ENCODE peak calls at places on chromosomes 2 and 18, in nine cellular contexts. B is HT-29; J is Calu3; C is testis; Y is astrocyte of the cerebellum; X is stimulated activated CD4-positive, alpha-beta T cell treated with anti-CD3 and anti-CD28 coated beads, Interleukin-12 subunit alpha, Interleukin-12 subunit beta, amount 100 ng/mL, for 48 hours; A is activated CD4-positive, alpha-beta T cell treated with anti-CD3 and anti-CD28 coated beads, Interleukin-2, amount 50 U/mL, for 48 hours; N is Right ventricle myocardium superior; Q is OCI-M1. U is an unnamed sample.

GRCh38 chr2:28296904-28297303 is 95.8 kb upstream of the FOSL2 start:
- DNase-seq in X (no peak), Y (no peak), Q (no peak), C (no peak), A (no peak), B (peak), N (no peak), J (no peak), U (no peak)

GRCh38 chr2:30221531-30221930 is 9.8 kb upstream of the LBH start:
- DNase-seq in A (no peak), X (no peak), B (no peak), Q (no peak), C (no peak), Y (no peak), J (no peak), N (no peak), U (no peak)

GRCh38 chr2:18959952-18960717 is 370.8 kb upstream of the NT5C1B start:
- DNase-seq in N (no peak), X (no peak), J (no peak), B (no peak), A (no peak), Y (no peak), Q (no peak), C (no peak), U (no peak)

GRCh38 chr2:98664323-98664722 is 55.9 kb downstream of the UNC50 start:
- DNase-seq in B (no peak), Q (peak), Y (no peak), X (peak), J (peak), C (no peak), N (no peak), A (no peak), U (no peak)

GRCh38 chr2:119383410-119384140 is 16.8 kb downstream of the DBI start:
- DNase-seq in C (no peak), A (no peak), B (peak), Y (no peak), J (no peak), N (no peak), X (no peak), Q (peak), U (no peak)

GRCh38 chr2:13558368-13558767 is 841.6 kb downstream of the TRIB2 start:
- DNase-seq in N (no peak), C (no peak), Q (peak), A (no peak), B (peak), X (no peak), Y (peak), J (peak), U (no peak)

GRCh38 chr2:212537311-212538155 is 1.1 kb downstream of the ERBB4 start:
- DNase-seq in J (peak), A (peak), C (peak), Q (no peak), X (no peak), B (no peak), N (peak), Y (no peak), U (no peak)

GRCh38 chr2:239751719-239752355 is 273.3 kb downstream of the NDUFA10 start:
- DNase-seq in B (no peak), Q (no peak), X (no peak), N (peak), A (peak), J (no peak), C (no peak), Y (no peak), U (no peak)

GRCh38 chr2:8526403-8526696 is 155.5 kb upstream of the ID2 start:
- DNase-seq in B (no peak), N (no peak), Q (no peak), Y (no peak), X (no peak), A (no peak), C (no peak), J (no peak), U (no peak)

GRCh38 chr18:73841661-73842060 is 306.0 kb downstream of the FBXO15 start:
- DNase-seq in J (no peak), C (no peak), X (no peak), A (no peak), B (no peak), Q (no peak), N (no peak), Y (no peak), U (no peak)

GRCh38 chr2:53512071-53512841 is 255.3 kb upstream of the CHAC2 start:
- DNase-seq in N (no peak), J (no peak), Q (no peak), C (no peak), A (no peak), Y (no peak), X (no peak), B (no peak), U (no peak)

GRCh38 chr2:171762879-171763573 is 75.8 kb downstream of the DYNC1I2 start:
- DNase-seq in Y (peak), B (no peak), A (no peak), X (no peak), J (no peak), Q (no peak), N (no peak), C (no peak), U (no peak)

GRCh38 chr2:25822190-25823117 is 55.8 kb downstream of the ASXL2 start:
- DNase-seq in N (peak), Q (peak), C (peak), X (peak), B (no peak), J (no peak), Y (no peak), A (peak), U (no peak)

GRCh38 chr2:174717916-174718315 is 46.4 kb downstream of the CHRNA1 start:
- DNase-seq in N (no peak), A (no peak), B (no peak), J (no peak), Y (no peak), Q (no peak), X (no peak), C (no peak), U (no peak)

GRCh38 chr18:3114026-3114425 is 101.1 kb upstream of the LPIN2 start:
- DNase-seq in J (no peak), X (no peak), A (no peak), Y (no peak), Q (no peak), C (no peak), B (peak), N (no peak), U (no peak)

GRCh38 chr18:12059334-12060181 is 34.1 kb upstream of the ANKRD62 start:
- DNase-seq in N (no peak), X (no peak), A (no peak), C (no peak), B (no peak), Q (no peak), Y (no peak), J (no peak), U (no peak)

GRCh38 chr2:187037310-187037709 is 188.3 kb upstream of the ZSWIM2 start:
- DNase-seq in Q (no peak), Y (no peak), B (no peak), A (no peak), J (no peak), N (no peak), X (no peak), C (no peak), U (no peak)

GRCh38 chr18:76610933-76611749 is 116.1 kb upstream of the ZNF516 start:
- DNase-seq in A (no peak), X (no peak), Y (no peak), J (no peak), C (peak), Q (no peak), B (no peak), N (no peak), U (no peak)

GRCh38 chr2:238108423-238109201 is 8.5 kb downstream of the ESPNL start:
- DNase-seq in B (no peak), N (peak), Q (no peak), Y (no peak), X (no peak), A (no peak), C (no peak), J (no peak), U (no peak)

GRCh38 chr2:85935746-85936208 is 47.0 kb upstream of the ST3GAL5 start:
- DNase-seq in B (peak), N (no peak), J (peak), A (no peak), C (no peak), Q (no peak), Y (peak), X (no peak), U (peak)

GRCh38 chr2:85326946-85327756 is 638 bp downstream of the TGOLN2 start:
- DNase-seq in J (peak), X (peak), Q (peak), B (peak), A (peak), Y (no peak), C (peak), N (peak), U (peak)

GRCh38 chr2:113888641-113889470 is 1.0 kb upstream of the ACTR3 start:
- DNase-seq in C (no peak), B (no peak), A (no peak), J (peak), X (no peak), Y (no peak), N (peak), Q (peak), U (no peak)

GRCh38 chr2:128252501-128252900 is 66.2 kb downstream of the HS6ST1 start:
- DNase-seq in Y (no peak), B (no peak), A (no peak), N (peak), X (no peak), C (no peak), J (no peak), Q (no peak), U (no peak)

U was measured in A549.